ENCODE peak calls at places on chromosome 13, in seven cellular contexts. M is left ventricle myocardium inferior; U is cardiac muscle cell; Z is neural progenitor cell; B is aorta; S is lung; X is CD8-positive, alpha-beta memory T cell. P is an unnamed sample.

GRCh38 chr13:79486433-79487188 is 5.7 kb downstream of the NDFIP2 start:
- DNase-seq in U (no peak), X (no peak), S (no peak), Z (no peak), M (no peak), B (no peak), P (no peak)

GRCh38 chr13:111976474-111977183 is 90.3 kb upstream of the SOX1 start:
- DNase-seq in B (no peak), Z (no peak), M (no peak), U (no peak), S (no peak), X (no peak), P (no peak)

GRCh38 chr13:41465215-41465907 is 8.0 kb downstream of the RGCC start:
- DNase-seq in B (no peak), X (peak; percentile 89), U (no peak), Z (no peak), S (peak; percentile 45), M (peak; percentile 50), P (peak; percentile 91)

GRCh38 chr13:102658678-102659077 is 36.2 kb downstream of the METTL21C start:
- DNase-seq in Z (no peak), U (no peak), X (no peak), S (no peak), M (no peak), B (no peak), P (no peak)

GRCh38 chr13:80037505-80037888 is 303.4 kb downstream of the SPRY2 start:
- DNase-seq in S (no peak), M (no peak), U (no peak), X (no peak), Z (no peak), B (no peak), P (no peak)

GRCh38 chr13:42039946-42040729 is 8.3 kb upstream of the DGKH start:
- DNase-seq in B (peak; percentile 98), S (peak; percentile 90), X (peak; percentile 77), U (peak; percentile 92), Z (peak; percentile 87), M (peak; percentile 95), P (peak; percentile 86)

GRCh38 chr13:112103971-112104872 is 37.3 kb downstream of the SOX1 start:
- DNase-seq in B (peak; percentile 73), X (no peak), S (no peak), M (no peak), U (peak; percentile 29), Z (peak; percentile 99), P (no peak)

GRCh38 chr13:32905864-32906180 is 110.4 kb upstream of the KL start:
- DNase-seq in M (no peak), B (no peak), U (no peak), X (no peak), Z (no peak), S (no peak), P (no peak)

GRCh38 chr13:46885018-46885417 is 11.8 kb downstream of the HTR2A start:
- DNase-seq in S (no peak), Z (no peak), U (no peak), X (no peak), M (no peak), B (no peak), P (no peak)

GRCh38 chr13:44629465-44630183 is 53.5 kb upstream of the TSC22D1 start:
- DNase-seq in U (no peak), B (no peak), M (no peak), Z (no peak), X (no peak), S (no peak), P (no peak)

GRCh38 chr13:22357132-22357531 is 686.3 kb downstream of the FGF9 start:
- DNase-seq in U (peak; percentile 34), Z (no peak), S (no peak), M (no peak), B (no peak), X (no peak), P (no peak)

GRCh38 chr13:25783480-25784081 is 268.2 kb downstream of the SHISA2 start:
- DNase-seq in S (no peak), X (no peak), M (no peak), B (no peak), U (no peak), Z (no peak), P (no peak)

GRCh38 chr13:38483623-38484022 is 134.0 kb downstream of the UFM1 start:
- DNase-seq in M (no peak), X (no peak), U (no peak), S (no peak), B (no peak), Z (no peak), P (no peak)

GRCh38 chr13:59038824-59039223 is 1124.9 kb downstream of the DIAPH3 start:
- DNase-seq in Z (no peak), B (no peak), M (no peak), S (no peak), X (no peak), U (no peak), P (no peak)

GRCh38 chr13:101982903-101983302 is 418.9 kb downstream of the FGF14 start:
- DNase-seq in U (no peak), Z (no peak), M (no peak), B (no peak), X (no peak), S (no peak), P (no peak)

GRCh38 chr13:100433475-100433874 is 155.1 kb downstream of the GGACT start:
- DNase-seq in S (no peak), X (no peak), U (no peak), B (no peak), Z (no peak), M (no peak), P (no peak)

GRCh38 chr13:27442797-27443196 is 7.6 kb downstream of the MTIF3 start:
- DNase-seq in X (no peak), M (no peak), S (no peak), B (no peak), Z (no peak), U (no peak), P (no peak)

GRCh38 chr13:71320452-71320851 is 546.6 kb downstream of the DACH1 start:
- DNase-seq in M (no peak), Z (peak; percentile 34), S (no peak), B (no peak), X (no peak), U (peak; percentile 18), P (no peak)

GRCh38 chr13:106173346-106173745 is 362.1 kb downstream of the EFNB2 start:
- DNase-seq in Z (no peak), S (no peak), B (no peak), M (no peak), X (no peak), U (no peak), P (no peak)

GRCh38 chr13:112592647-112593046 is 4.7 kb upstream of the TUBGCP3 start:
- DNase-seq in Z (no peak), X (no peak), M (no peak), U (no peak), B (no peak), S (no peak), P (no peak)

GRCh38 chr13:95073826-95074345 is 227.4 kb downstream of the ABCC4 start:
- DNase-seq in S (no peak), M (no peak), X (no peak), U (no peak), B (no peak), Z (no peak), P (no peak)

DNA sequence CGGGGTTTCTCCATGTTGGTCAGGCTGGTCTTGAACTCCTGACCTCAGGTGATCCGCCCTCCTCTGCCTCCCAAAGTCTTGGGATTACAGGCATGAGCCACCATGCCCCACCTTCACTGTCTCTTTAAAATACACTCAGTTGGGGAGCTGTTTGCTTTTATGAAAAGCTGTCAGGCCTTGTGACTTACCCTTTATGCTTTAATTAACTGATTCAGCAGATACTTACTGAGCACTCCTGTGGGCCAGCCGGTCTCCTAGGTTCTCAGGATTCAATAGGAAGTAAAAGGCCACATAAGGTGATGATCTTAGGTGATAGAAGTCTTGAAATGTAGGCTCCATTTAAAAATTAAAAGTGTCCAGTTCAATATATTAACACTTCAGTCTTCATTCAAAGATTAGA is 7.5 kb downstream of the UBAC2 start:
- DNase-seq in X (no peak), S (no peak), Z (no peak), M (no peak), U (no peak), B (no peak), P (no peak)
- H3K4me1 ChIP-seq in X (peaks cover 86% of the 10 kb centered on the region), S (peaks cover 8% of the 10 kb centered on the region), Z (peaks cover 3% of the 10 kb centered on the region), M (peaks cover 24% of the 10 kb centered on the region), U (no peaks in the 10 kb centered on the region), B (no peaks in the 10 kb centered on the region), P (peaks cover 80% of the 10 kb centered on the region)

DNA sequence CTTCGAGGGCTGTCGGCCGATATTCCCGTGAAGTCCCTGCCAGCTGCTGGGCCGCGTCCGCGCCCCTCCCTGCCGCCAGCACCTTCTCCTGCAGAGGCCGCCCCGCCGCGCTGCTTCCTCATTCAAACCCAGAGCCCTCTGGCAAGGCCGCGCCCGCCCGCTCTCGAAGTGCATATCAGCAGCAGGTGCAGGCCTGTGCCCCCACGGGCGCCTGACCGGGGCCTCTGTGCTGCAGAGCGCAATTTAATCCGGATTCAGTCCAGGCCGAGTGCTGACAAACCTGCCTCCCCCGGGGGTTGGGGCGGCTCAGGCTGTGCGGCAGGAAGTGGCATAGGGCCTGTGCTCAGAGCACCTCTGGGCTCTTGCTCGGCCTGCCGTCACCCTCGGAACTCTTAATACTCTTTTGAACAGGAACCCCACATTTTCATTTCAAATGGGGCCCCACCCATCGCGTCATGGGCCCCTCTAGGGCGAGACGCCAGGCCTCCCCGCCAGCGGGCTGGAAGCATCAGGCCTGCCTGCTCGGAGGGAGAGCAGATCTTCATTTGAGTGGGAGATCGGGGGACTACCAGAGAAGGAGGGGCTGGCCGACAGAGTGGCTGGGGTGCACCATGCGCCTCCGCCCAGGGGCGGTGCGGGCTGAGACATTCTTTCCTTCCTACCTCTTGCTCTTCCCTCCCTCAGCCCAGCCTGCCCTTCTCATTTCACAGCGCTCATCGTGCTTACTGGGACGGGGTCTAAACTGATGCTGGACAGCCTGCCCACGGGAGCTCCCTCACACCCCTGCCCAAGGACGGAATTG is 125.7 kb downstream of the TNFRSF19 start:
- DNase-seq in X (peak; percentile 70), B (no peak), S (no peak), M (peak; percentile 58), Z (no peak), U (no peak), P (peak; percentile 67)
- H3K4me3 ChIP-seq in X (peak overlapping the region; percentile 4), B (no peak overlapping the region), S (no peak overlapping the region), M (peak overlapping the region; percentile 53), Z (no peak overlapping the region), U (no peak overlapping the region), P (peak overlapping the region; percentile 1)

GRCh38 chr13:73059460-73060250 is 850 bp downstream of the KLF5 start:
- DNase-seq in M (peak; percentile 51), X (no peak), S (peak; percentile 66), B (peak; percentile 87), Z (peak; percentile 87), U (peak; percentile 69), P (peak; percentile 55)
- H3K4me1 ChIP-seq in M (peaks cover 26% of the 10 kb centered on the region), X (peaks cover 8% of the 10 kb centered on the region), S (peaks cover 6% of the 10 kb centered on the region), B (no peaks in the 10 kb centered on the region), Z (no peaks in the 10 kb centered on the region), U (no peaks in the 10 kb centered on the region), P (peaks cover 19% of the 10 kb centered on the region)

DNA sequence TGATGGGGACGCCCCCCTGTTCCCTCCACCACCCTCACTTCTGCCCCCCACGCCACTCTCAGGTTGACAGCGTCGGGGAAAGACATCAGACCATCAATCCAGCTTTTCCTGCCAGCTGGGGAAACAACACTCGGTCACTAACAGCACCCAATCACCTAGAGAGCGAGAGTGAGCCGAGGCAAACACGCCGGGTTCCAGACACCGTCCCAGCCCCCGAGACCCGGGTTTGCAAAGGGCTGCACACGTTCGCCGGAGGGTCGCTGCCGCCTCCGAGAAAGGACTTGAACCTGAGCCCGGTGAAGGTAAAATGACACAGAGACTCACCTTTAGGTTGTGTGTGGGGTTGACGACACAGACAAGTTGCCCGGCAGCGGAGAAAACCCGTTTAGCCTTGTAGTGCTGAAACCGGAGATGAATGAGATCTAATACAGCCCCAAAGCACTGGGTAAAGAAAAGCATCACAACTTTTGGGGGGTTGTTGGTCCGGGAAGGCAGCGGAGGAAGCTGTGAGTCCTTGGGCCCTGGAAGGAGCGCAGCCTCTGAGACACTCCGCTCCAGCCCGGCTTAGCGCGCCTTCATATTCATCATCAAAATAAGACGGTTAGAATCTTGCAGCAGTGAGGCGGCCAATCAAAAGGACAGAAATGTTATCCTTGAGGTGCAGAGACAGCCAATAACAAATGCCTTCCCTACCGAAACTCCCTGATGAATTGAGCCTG is at the start of gene SIAH3:
- DNase-seq in Z (peak; percentile 34), M (no peak), U (peak; percentile 36), S (no peak), X (peak; percentile 28), B (no peak), P (no peak)
- H3K4me3 ChIP-seq in Z (peak within 1 kb of the TSS; percentile 46), M (peak within 1 kb of the TSS; percentile 58), U (peak within 1 kb of the TSS; percentile 44), S (no peak within 1 kb of the TSS), X (peak within 1 kb of the TSS; percentile 65), B (no peak within 1 kb of the TSS), P (peak within 1 kb of the TSS; percentile 40)

P was measured in CD4-positive, alpha-beta memory T cell.